ENCODE peak calls at places on chromosomes 4 and X, in seven cellular contexts. E, T, V, S, W, Z and Y are unnamed samples.

GRCh38 chr4:41281038-41281634 is 24.4 kb downstream of the UCHL1 start:
- DNase-seq in S (peak; percentile 62), Z (no peak), W (peak; percentile 87), T (peak; percentile 69), V (peak; percentile 25), E (no peak), Y (peak; percentile 64)

GRCh38 chr4:6633091-6633906 is 7.2 kb upstream of the MRFAP1 start:
- DNase-seq in Z (no peak), V (no peak), E (no peak), T (no peak), W (no peak), S (no peak), Y (no peak)

GRCh38 chr4:20528508-20528907 is 171.8 kb upstream of the PACRGL start:
- DNase-seq in E (no peak), T (no peak), Z (no peak), S (no peak), V (no peak), W (peak; percentile 74), Y (no peak)

GRCh38 chrX:133937022-133937421 is 48.4 kb downstream of the GPC3 start:
- DNase-seq in S (no peak), T (no peak), W (no peak), Z (no peak), V (no peak), E (no peak), Y (no peak)

GRCh38 chr4:3250438-3250955 is 1.5 kb downstream of the MSANTD1 start:
- DNase-seq in E (peak; percentile 79), S (no peak), Z (peak; percentile 9), W (no peak), T (no peak), V (no peak), Y (no peak)

GRCh38 chr4:173252024-173252935 is 81.9 kb downstream of the HMGB2 start:
- DNase-seq in V (peak; percentile 45), T (peak; percentile 100), S (peak; percentile 65), E (no peak), Z (peak; percentile 76), W (peak; percentile 99), Y (no peak)

GRCh38 chr4:185524888-185525863 is 10.1 kb downstream of the PDLIM3 start:
- DNase-seq in T (no peak), W (no peak), S (no peak), Z (no peak), V (no peak), E (no peak), Y (no peak)

GRCh38 chr4:113499696-113500095 is 261.8 kb downstream of the CAMK2D start:
- DNase-seq in T (peak; percentile 65), W (no peak), Z (no peak), S (no peak), V (no peak), E (no peak), Y (no peak)

GRCh38 chrX:920234-920799 is 289.7 kb downstream of the SHOX start:
- DNase-seq in E (no peak), S (no peak), V (no peak), W (no peak), T (peak; percentile 37), Z (no peak), Y (no peak)

GRCh38 chrX:41332408-41332987 is 1.5 kb upstream of the DDX3X start:
- DNase-seq in T (peak; percentile 12), W (peak; percentile 53), Z (peak; percentile 44), E (peak; percentile 56), V (peak; percentile 63), S (peak; percentile 17), Y (peak; percentile 25)

GRCh38 chr4:127555106-127555505 is 77.7 kb upstream of the INTU start:
- DNase-seq in V (no peak), S (no peak), W (no peak), T (no peak), Z (no peak), E (no peak), Y (no peak)

GRCh38 chr4:140296335-140296753 is 77.1 kb upstream of the SCOC start:
- DNase-seq in S (peak; percentile 39), W (peak; percentile 68), T (peak; percentile 69), E (no peak), V (peak; percentile 43), Z (peak; percentile 73), Y (peak; percentile 72)

GRCh38 chrX:108610141-108610540 is 126.2 kb downstream of the IRS4 start:
- DNase-seq in E (no peak), T (no peak), V (no peak), W (no peak), S (no peak), Z (no peak), Y (no peak)

GRCh38 chr4:142091691-142092182 is 455.4 kb downstream of the IL15 start:
- DNase-seq in E (no peak), W (peak; percentile 95), V (no peak), T (peak; percentile 97), Z (no peak), S (peak; percentile 41), Y (peak; percentile 52)

GRCh38 chr4:8320386-8320750 is 50.8 kb downstream of the HTRA3 start:
- DNase-seq in S (peak; percentile 26), V (no peak), Z (no peak), T (no peak), W (no peak), E (no peak), Y (peak; percentile 12)

GRCh38 chr4:7387925-7388324 is 46.8 kb downstream of the PSAPL1 start:
- DNase-seq in V (peak; percentile 4), E (peak; percentile 29), W (no peak), T (no peak), S (no peak), Z (no peak), Y (no peak)

DNA sequence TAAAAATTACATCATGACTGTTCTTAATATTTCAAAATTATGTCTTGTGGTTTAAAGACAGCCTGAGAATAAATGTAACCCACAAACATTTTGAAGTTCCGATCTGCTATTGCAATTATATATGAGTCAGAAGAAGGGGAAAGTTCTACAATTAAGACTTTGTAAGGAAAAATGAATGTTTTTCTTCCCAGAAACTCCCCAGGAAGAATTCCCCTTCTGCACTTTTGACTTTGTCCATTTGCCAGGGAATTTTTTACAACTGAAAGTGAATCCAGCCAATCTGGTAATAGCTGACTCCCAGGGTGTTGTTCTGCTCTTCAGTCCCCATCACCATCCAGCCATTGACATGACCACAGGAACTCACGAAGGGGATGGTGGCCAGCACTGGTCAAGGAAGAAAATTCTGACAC is 61.6 kb upstream of the NOCT start:
- DNase-seq in Z (no peak), S (peak; percentile 14), T (peak; percentile 88), V (peak; percentile 67), E (no peak), W (peak; percentile 52), Y (no peak)
- H3K27ac ChIP-seq in Z (no peak overlapping the region), S (no peak overlapping the region), T (peak overlapping the region; percentile 78), V (peak overlapping the region; percentile 69), E (no peak overlapping the region), W (no peak overlapping the region), Y (no peak overlapping the region)

GRCh38 chr4:98480535-98480934 is 177.9 kb downstream of the TSPAN5 start:
- DNase-seq in Z (no peak), T (no peak), V (no peak), E (no peak), W (no peak), S (no peak), Y (no peak)

GRCh38 chr4:98474408-98474844 is 184.0 kb downstream of the TSPAN5 start:
- DNase-seq in Z (no peak), E (no peak), W (no peak), S (no peak), V (no peak), T (peak; percentile 44), Y (no peak)

GRCh38 chr4:98481167-98481566 is 177.2 kb downstream of the TSPAN5 start:
- DNase-seq in Z (peak; percentile 33), T (no peak), E (no peak), V (no peak), W (no peak), S (no peak), Y (peak; percentile 66)

GRCh38 chr4:98473046-98473445 is 185.4 kb downstream of the TSPAN5 start:
- DNase-seq in S (no peak), W (no peak), E (no peak), T (no peak), Z (no peak), V (no peak), Y (no peak)

DNA sequence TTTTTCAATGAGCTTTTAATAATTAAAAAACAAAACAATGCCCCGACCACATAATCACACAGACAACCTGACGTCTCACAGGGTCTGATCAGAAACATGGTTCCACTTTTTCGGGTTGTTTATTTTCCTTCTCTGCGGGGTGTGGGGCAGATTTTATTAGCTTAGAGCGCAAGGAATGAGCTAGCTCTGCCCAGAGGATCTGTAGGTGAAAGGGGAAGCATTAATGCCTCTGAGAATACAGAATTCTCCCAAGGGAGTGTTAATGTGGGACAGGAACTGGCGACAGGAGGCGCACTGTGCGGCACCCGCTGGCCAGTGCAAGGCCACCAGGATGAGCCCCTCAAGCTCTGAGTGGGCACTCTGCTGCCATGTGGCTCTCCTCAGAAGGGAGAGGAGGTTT is 181.5 kb downstream of the TSPAN5 start:
- DNase-seq in E (no peak), T (no peak), S (no peak), V (no peak), Z (no peak), W (no peak), Y (no peak)
- H3K4me3 ChIP-seq in E (no peak overlapping the region), T (no peak overlapping the region), S (no peak overlapping the region), V (no peak overlapping the region), Z (no peak overlapping the region), W (no peak overlapping the region), Y (no peak overlapping the region)

GRCh38 chr4:340011-340410 is 2.4 kb downstream of the ZNF141 start:
- DNase-seq in W (no peak), Z (no peak), T (no peak), S (no peak), E (no peak), V (no peak), Y (no peak)
- TF ChIP-seq CTCF in W (no peak), Z (no peak), T (no peak), S (no peak), E (no peak), V (no peak), Y (no peak)

DNA sequence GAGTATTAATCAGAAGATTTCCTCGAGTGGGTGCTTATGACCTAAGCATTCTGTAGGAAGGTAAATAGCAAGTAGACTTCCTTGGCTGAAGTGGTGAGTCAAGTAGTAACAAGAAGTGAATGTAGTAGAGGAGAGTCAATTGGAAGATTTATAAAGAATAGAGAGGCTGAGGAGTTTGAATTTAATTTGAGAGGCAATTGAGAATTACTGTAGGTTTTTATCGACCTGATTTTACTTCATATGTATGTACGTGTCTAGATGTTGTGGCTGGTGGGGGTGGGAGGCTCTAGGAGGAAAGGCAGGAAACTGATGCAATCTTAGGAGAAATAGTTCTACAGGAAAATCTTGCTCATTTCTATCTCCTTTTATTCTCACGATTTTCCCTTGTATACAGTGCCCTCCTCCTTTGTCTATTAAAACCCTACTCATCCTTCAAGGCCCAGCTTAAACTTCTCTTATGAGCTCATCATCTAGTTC is 8.7 kb downstream of the OGT start:
- DNase-seq in E (no peak), V (no peak), W (peak; percentile 67), Z (no peak), S (no peak), T (peak; percentile 13), Y (no peak)
- H3K27ac ChIP-seq in E (no peak overlapping the region), V (peak overlapping the region; percentile 17), W (peak overlapping the region; percentile 63), Z (peak overlapping the region; percentile 36), S (no peak overlapping the region), T (peak overlapping the region; percentile 81), Y (no peak overlapping the region)

GRCh38 chr4:182212211-182212761 is 30.9 kb upstream of the TENM3 start:
- DNase-seq in W (no peak), S (no peak), Z (no peak), V (no peak), T (peak; percentile 71), E (peak; percentile 67), Y (peak; percentile 17)
- H3K4me3 ChIP-seq in W (no peak overlapping the region), S (no peak overlapping the region), Z (no peak overlapping the region), V (no peak overlapping the region), T (peak overlapping the region; percentile 3), E (no peak overlapping the region), Y (no peak overlapping the region)

GRCh38 chr4:5378002-5378401 is 326.7 kb downstream of the STK32B start:
- DNase-seq in W (no peak), T (no peak), S (no peak), Z (no peak), E (no peak), V (no peak), Y (no peak)
- TF ChIP-seq CTCF in W (no peak), T (peak; percentile 66), S (no peak), Z (no peak), E (no peak), V (no peak), Y (no peak)